ENCODE peak calls at places on chromosomes 13 and 19, in seven cellular contexts. One of them, this sample, is unnamed. For H3K27me3, the result is how much of the 10 kb centered on the place peaks cover.

GRCh38 chr13:30743319-30744055 is 8.1 kb downstream of the ALOX5AP start:
- DNase-seq in uterus: peak
- DNase-seq in heart left ventricle: peak
- DNase-seq in ovary: peak
- DNase-seq in IMR-90: peak
- DNase-seq in upper lobe of left lung: no peak
- DNase-seq in breast epithelium: no peak
- DNase-seq in this sample: no peak

GRCh38 chr19:40241809-40242384 is 15.4 kb upstream of the CCNP start:
- DNase-seq in IMR-90: no peak
- DNase-seq in heart left ventricle: peak
- DNase-seq in upper lobe of left lung: no peak
- DNase-seq in uterus: peak
- DNase-seq in breast epithelium: no peak
- DNase-seq in ovary: peak
- DNase-seq in this sample: peak

GRCh38 chr19:33194527-33194883 is 375 bp downstream of the LRP3 start:
- DNase-seq in upper lobe of left lung: peak
- DNase-seq in uterus: no peak
- DNase-seq in IMR-90: no peak
- DNase-seq in ovary: peak
- DNase-seq in breast epithelium: no peak
- DNase-seq in heart left ventricle: peak
- DNase-seq in this sample: no peak

GRCh38 chr13:111636804-111637203 is 316.4 kb downstream of the TEX29 start:
- DNase-seq in heart left ventricle: no peak
- DNase-seq in breast epithelium: no peak
- DNase-seq in upper lobe of left lung: no peak
- DNase-seq in ovary: no peak
- DNase-seq in IMR-90: no peak
- DNase-seq in uterus: no peak
- DNase-seq in this sample: no peak

GRCh38 chr13:39536906-39537305 is 66.1 kb downstream of the LHFPL6 start:
- DNase-seq in uterus: no peak
- DNase-seq in upper lobe of left lung: no peak
- DNase-seq in ovary: no peak
- DNase-seq in breast epithelium: no peak
- DNase-seq in IMR-90: no peak
- DNase-seq in heart left ventricle: no peak
- DNase-seq in this sample: no peak

GRCh38 chr19:38409631-38410133 is 6.8 kb downstream of the FAM98C start:
- DNase-seq in upper lobe of left lung: no peak
- DNase-seq in breast epithelium: no peak
- DNase-seq in IMR-90: peak
- DNase-seq in ovary: peak
- DNase-seq in uterus: no peak
- DNase-seq in heart left ventricle: peak
- DNase-seq in this sample: no peak

GRCh38 chr19:40744554-40745401 is 5.5 kb downstream of the ACTMAP start:
- DNase-seq in uterus: no peak
- DNase-seq in upper lobe of left lung: peak
- DNase-seq in heart left ventricle: no peak
- DNase-seq in IMR-90: no peak
- DNase-seq in breast epithelium: no peak
- DNase-seq in ovary: no peak
- DNase-seq in this sample: no peak

GRCh38 chr13:30111810-30112209 is 195.5 kb downstream of the KATNAL1 start:
- DNase-seq in uterus: no peak
- DNase-seq in breast epithelium: no peak
- DNase-seq in upper lobe of left lung: no peak
- DNase-seq in IMR-90: no peak
- DNase-seq in ovary: no peak
- DNase-seq in heart left ventricle: no peak
- DNase-seq in this sample: no peak

GRCh38 chr19:47099576-47100050 is 14.0 kb downstream of the ZC3H4 start:
- DNase-seq in ovary: no peak
- DNase-seq in uterus: no peak
- DNase-seq in heart left ventricle: no peak
- DNase-seq in breast epithelium: no peak
- DNase-seq in upper lobe of left lung: no peak
- DNase-seq in IMR-90: no peak
- DNase-seq in this sample: no peak

GRCh38 chr19:17109962-17110598 is 34.5 kb downstream of the MYO9B start:
- DNase-seq in heart left ventricle: peak
- DNase-seq in upper lobe of left lung: peak
- DNase-seq in IMR-90: no peak
- DNase-seq in ovary: no peak
- DNase-seq in uterus: no peak
- DNase-seq in breast epithelium: no peak
- DNase-seq in this sample: peak

GRCh38 chr13:41675306-41675705 is 218.0 kb downstream of the RGCC start:
- DNase-seq in IMR-90: no peak
- DNase-seq in heart left ventricle: no peak
- DNase-seq in uterus: no peak
- DNase-seq in breast epithelium: no peak
- DNase-seq in upper lobe of left lung: no peak
- DNase-seq in ovary: no peak
- DNase-seq in this sample: no peak

GRCh38 chr19:15118789-15119494 is 11.7 kb downstream of the SYDE1 start:
- DNase-seq in upper lobe of left lung: no peak
- DNase-seq in breast epithelium: no peak
- DNase-seq in ovary: no peak
- DNase-seq in uterus: no peak
- DNase-seq in heart left ventricle: no peak
- DNase-seq in IMR-90: no peak
- DNase-seq in this sample: no peak
- H3K27ac ChIP-seq in upper lobe of left lung: no peak
- H3K27ac ChIP-seq in breast epithelium: no peak
- H3K27ac ChIP-seq in ovary: no peak
- H3K27ac ChIP-seq in uterus: no peak
- H3K27ac ChIP-seq in heart left ventricle: no peak
- H3K27ac ChIP-seq in IMR-90: no peak
- H3K27ac ChIP-seq in this sample: no peak

GRCh38 chr19:42540071-42540553 is 11.8 kb upstream of the CEACAM1 start:
- DNase-seq in IMR-90: no peak
- DNase-seq in ovary: no peak
- DNase-seq in upper lobe of left lung: no peak
- DNase-seq in heart left ventricle: no peak
- DNase-seq in breast epithelium: peak
- DNase-seq in uterus: no peak
- DNase-seq in this sample: peak
- H3K27me3 ChIP-seq in IMR-90: under half
- H3K27me3 ChIP-seq in ovary: under half
- H3K27me3 ChIP-seq in upper lobe of left lung: under half
- H3K27me3 ChIP-seq in heart left ventricle: under half
- H3K27me3 ChIP-seq in breast epithelium: under half
- H3K27me3 ChIP-seq in uterus: under half
- H3K27me3 ChIP-seq in this sample: under half

GRCh38 chr13:50123862-50124535 is 108.8 kb downstream of the KCNRG start:
- DNase-seq in heart left ventricle: peak
- DNase-seq in upper lobe of left lung: peak
- DNase-seq in ovary: no peak
- DNase-seq in uterus: peak
- DNase-seq in breast epithelium: peak
- DNase-seq in IMR-90: peak
- DNase-seq in this sample: no peak
- TF ChIP-seq POLR2A in heart left ventricle: peak
- TF ChIP-seq POLR2A in upper lobe of left lung: peak
- TF ChIP-seq POLR2A in ovary: peak
- TF ChIP-seq POLR2A in uterus: peak
- TF ChIP-seq POLR2A in breast epithelium: peak
- TF ChIP-seq POLR2A in IMR-90: peak
- TF ChIP-seq POLR2A in this sample: peak

DNA sequence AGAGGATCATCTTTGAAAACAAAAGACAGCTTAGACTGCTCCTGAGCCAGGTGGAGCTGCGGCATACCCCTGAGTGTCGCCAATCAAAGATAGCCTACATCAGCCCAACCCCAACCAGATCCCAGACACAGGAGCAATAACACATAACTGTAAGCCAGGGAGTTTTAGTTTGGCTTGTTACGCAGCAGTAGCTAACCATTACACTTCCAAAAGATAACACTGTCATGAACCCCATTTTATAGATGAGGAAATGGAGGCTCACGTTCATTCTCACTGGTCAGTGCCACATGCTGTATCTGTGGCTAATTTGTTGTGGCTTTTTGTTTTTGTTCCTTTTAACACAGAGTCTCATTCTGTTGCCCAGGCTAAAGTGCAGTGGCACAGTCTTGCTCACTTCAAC is 47.3 kb downstream of the TINCR start:
- DNase-seq in ovary: no peak
- DNase-seq in heart left ventricle: no peak
- DNase-seq in IMR-90: no peak
- DNase-seq in breast epithelium: no peak
- DNase-seq in uterus: no peak
- DNase-seq in upper lobe of left lung: no peak
- DNase-seq in this sample: no peak
- H3K27ac ChIP-seq in ovary: no peak
- H3K27ac ChIP-seq in heart left ventricle: no peak
- H3K27ac ChIP-seq in IMR-90: no peak
- H3K27ac ChIP-seq in breast epithelium: no peak
- H3K27ac ChIP-seq in uterus: no peak
- H3K27ac ChIP-seq in upper lobe of left lung: no peak
- H3K27ac ChIP-seq in this sample: no peak

GRCh38 chr19:2491130-2491801 is 15.3 kb downstream of the GADD45B start:
- DNase-seq in heart left ventricle: no peak
- DNase-seq in breast epithelium: peak
- DNase-seq in uterus: no peak
- DNase-seq in IMR-90: peak
- DNase-seq in upper lobe of left lung: peak
- DNase-seq in ovary: no peak
- DNase-seq in this sample: no peak
- H3K27me3 ChIP-seq in heart left ventricle: under half
- H3K27me3 ChIP-seq in breast epithelium: under half
- H3K27me3 ChIP-seq in uterus: under half
- H3K27me3 ChIP-seq in IMR-90: under half
- H3K27me3 ChIP-seq in upper lobe of left lung: under half
- H3K27me3 ChIP-seq in ovary: under half
- H3K27me3 ChIP-seq in this sample: under half

GRCh38 chr19:36772341-36773222 is at the start of gene ZNF850:
- DNase-seq in upper lobe of left lung: peak
- DNase-seq in breast epithelium: peak
- DNase-seq in ovary: peak
- DNase-seq in heart left ventricle: peak
- DNase-seq in uterus: peak
- DNase-seq in IMR-90: peak
- DNase-seq in this sample: peak
- TF ChIP-seq POLR2A in upper lobe of left lung: no peak
- TF ChIP-seq POLR2A in breast epithelium: no peak
- TF ChIP-seq POLR2A in ovary: no peak
- TF ChIP-seq POLR2A in heart left ventricle: peak
- TF ChIP-seq POLR2A in uterus: no peak
- TF ChIP-seq POLR2A in IMR-90: no peak
- TF ChIP-seq POLR2A in this sample: peak

GRCh38 chr19:14062558-14062855 is 631 bp upstream of the PALM3 start:
- DNase-seq in heart left ventricle: no peak
- DNase-seq in breast epithelium: no peak
- DNase-seq in uterus: no peak
- DNase-seq in upper lobe of left lung: no peak
- DNase-seq in ovary: no peak
- DNase-seq in IMR-90: no peak
- DNase-seq in this sample: no peak
- H3K27ac ChIP-seq in heart left ventricle: no peak
- H3K27ac ChIP-seq in breast epithelium: no peak
- H3K27ac ChIP-seq in uterus: no peak
- H3K27ac ChIP-seq in upper lobe of left lung: peak
- H3K27ac ChIP-seq in ovary: no peak
- H3K27ac ChIP-seq in IMR-90: no peak
- H3K27ac ChIP-seq in this sample: peak

GRCh38 chr19:51010066-51010795 is 8.8 kb upstream of the KLK8 start:
- DNase-seq in upper lobe of left lung: no peak
- DNase-seq in breast epithelium: no peak
- DNase-seq in IMR-90: no peak
- DNase-seq in ovary: no peak
- DNase-seq in uterus: no peak
- DNase-seq in heart left ventricle: no peak
- DNase-seq in this sample: no peak
- H3K27me3 ChIP-seq in upper lobe of left lung: under half
- H3K27me3 ChIP-seq in breast epithelium: under half
- H3K27me3 ChIP-seq in IMR-90: under half
- H3K27me3 ChIP-seq in ovary: under half
- H3K27me3 ChIP-seq in uterus: under half
- H3K27me3 ChIP-seq in heart left ventricle: half or more
- H3K27me3 ChIP-seq in this sample: under half

DNA sequence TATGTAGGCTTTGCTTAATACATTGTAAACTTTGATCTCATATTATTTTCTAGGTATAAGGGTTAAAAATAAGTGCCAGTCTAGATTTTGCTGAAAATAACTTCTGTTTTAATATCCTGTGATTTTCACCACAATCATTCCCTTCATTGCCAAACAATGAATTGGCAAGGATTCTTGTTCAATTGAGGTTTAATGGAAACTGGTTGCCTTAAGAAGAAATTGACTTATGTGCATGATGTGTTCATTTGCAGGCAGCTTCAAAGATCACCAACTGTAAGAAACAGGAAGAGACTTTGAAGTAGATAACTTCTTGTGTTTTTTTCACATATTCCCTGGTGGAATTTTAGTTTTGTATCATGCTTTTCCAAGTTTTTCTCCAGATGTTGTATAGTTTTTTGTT is 108.4 kb downstream of the POSTN start:
- DNase-seq in ovary: no peak
- DNase-seq in uterus: no peak
- DNase-seq in heart left ventricle: no peak
- DNase-seq in breast epithelium: no peak
- DNase-seq in upper lobe of left lung: no peak
- DNase-seq in IMR-90: peak
- DNase-seq in this sample: no peak
- TF ChIP-seq POLR2A in ovary: no peak
- TF ChIP-seq POLR2A in uterus: no peak
- TF ChIP-seq POLR2A in heart left ventricle: no peak
- TF ChIP-seq POLR2A in breast epithelium: no peak
- TF ChIP-seq POLR2A in upper lobe of left lung: no peak
- TF ChIP-seq POLR2A in IMR-90: no peak
- TF ChIP-seq POLR2A in this sample: no peak

This sample was measured in right lobe of liver.